ENCODE peak calls at places on chromosomes 12 and 14, in nine cellular contexts. W is NCI-H1092; Z is left ventricle myocardium superior; Y is stimulated activated CD8-positive, alpha-beta memory T cell treated with anti-CD3 and anti-CD28 coated beads, Interleukin-12 subunit alpha, Interleukin-12 subunit beta, amount 100 ng/mL, for 1 hour; T is H54; X is COR-L47; F is EL; V is CD4-positive, alpha-beta T cell; A is RCC 7860. L is an unnamed sample.

GRCh38 chr12:108425238-108425795 is 86.2 kb upstream of the CMKLR1 start:
- DNase-seq in V (no peak), A (no peak), Y (no peak), T (no peak), F (no peak), X (no peak), W (no peak), Z (no peak), L (peak)

GRCh38 chr14:75709207-75709812 is 48.3 kb downstream of the TTLL5 start:
- DNase-seq in A (peak), Z (peak), X (peak), F (peak), V (peak), W (peak), Y (peak), T (peak), L (peak)

GRCh38 chr12:38540156-38540555 is 223.6 kb downstream of the ALG10B start:
- DNase-seq in F (no peak), X (no peak), Y (no peak), V (no peak), T (no peak), W (no peak), A (no peak), Z (no peak), L (no peak)

GRCh38 chr14:104433401-104434213 is 146.0 kb upstream of the C14orf180 start:
- DNase-seq in X (no peak), A (no peak), Z (no peak), T (no peak), F (no peak), Y (no peak), V (no peak), W (no peak), L (no peak)

GRCh38 chr14:71355324-71356201 is 448.3 kb downstream of the PCNX1 start:
- DNase-seq in Z (no peak), X (no peak), V (no peak), A (no peak), T (no peak), W (no peak), Y (no peak), F (peak), L (peak)

GRCh38 chr14:103444837-103445524 is 59.8 kb downstream of the MARK3 start:
- DNase-seq in Z (no peak), F (no peak), A (no peak), T (no peak), X (no peak), Y (no peak), V (no peak), W (no peak), L (no peak)

GRCh38 chr12:107759410-107759809 is 1.5 kb downstream of the PRDM4 start:
- DNase-seq in Z (no peak), F (peak), Y (no peak), W (no peak), V (no peak), T (peak), X (peak), A (peak), L (no peak)

GRCh38 chr12:28191690-28192089 is 1.4 kb downstream of the CCDC91 start:
- DNase-seq in X (no peak), W (no peak), F (no peak), T (peak), V (peak), A (peak), Y (no peak), Z (no peak), L (peak)

GRCh38 chr12:120399531-120399930 is 30.6 kb upstream of the MSI1 start:
- DNase-seq in V (no peak), A (no peak), T (peak), W (no peak), Z (no peak), Y (no peak), X (no peak), F (peak), L (no peak)